ENCODE peak calls at places on chromosomes 2 and 18, in five cellular contexts. One of them, this sample, is unnamed.
A peak's percentile ranks its signal among the peaks of the same experiment; 100 is the strongest.

GRCh38 chr18:22277758-22278157 is 108.4 kb downstream of the GATA6 start:
- DNase-seq in body of pancreas: no peak
- DNase-seq in brain microvascular endothelial cell: no peak
- DNase-seq in HCT116: no peak
- DNase-seq in natural killer cell: no peak
- DNase-seq in this sample: no peak

GRCh38 chr2:20781656-20782265 is 41.1 kb downstream of the LDAH start:
- DNase-seq in brain microvascular endothelial cell: peak; percentile 11
- DNase-seq in body of pancreas: peak; percentile 15
- DNase-seq in HCT116: no peak
- DNase-seq in natural killer cell: no peak
- DNase-seq in this sample: no peak

GRCh38 chr2:70440621-70441020 is 113.0 kb downstream of the TGFA start:
- DNase-seq in body of pancreas: no peak
- DNase-seq in natural killer cell: no peak
- DNase-seq in brain microvascular endothelial cell: no peak
- DNase-seq in HCT116: no peak
- DNase-seq in this sample: no peak

GRCh38 chr2:68736086-68736485 is 1.5 kb downstream of the ARHGAP25 start:
- DNase-seq in HCT116: no peak
- DNase-seq in body of pancreas: no peak
- DNase-seq in natural killer cell: no peak
- DNase-seq in brain microvascular endothelial cell: no peak
- DNase-seq in this sample: no peak

GRCh38 chr2:191554240-191554639 is 123.7 kb upstream of the NABP1 start:
- DNase-seq in brain microvascular endothelial cell: no peak
- DNase-seq in natural killer cell: no peak
- DNase-seq in HCT116: no peak
- DNase-seq in body of pancreas: no peak
- DNase-seq in this sample: no peak

GRCh38 chr2:15334650-15335326 is 226.3 kb downstream of the NBAS start:
- DNase-seq in HCT116: no peak
- DNase-seq in body of pancreas: no peak
- DNase-seq in brain microvascular endothelial cell: peak; percentile 24
- DNase-seq in natural killer cell: no peak
- DNase-seq in this sample: no peak

GRCh38 chr2:11742317-11742701 is 4.1 kb upstream of the LPIN1 start:
- DNase-seq in HCT116: no peak
- DNase-seq in body of pancreas: no peak
- DNase-seq in natural killer cell: no peak
- DNase-seq in brain microvascular endothelial cell: no peak
- DNase-seq in this sample: no peak

GRCh38 chr2:70994055-70994444 is 623 bp downstream of the TEX261 start:
- DNase-seq in natural killer cell: no peak
- DNase-seq in body of pancreas: no peak
- DNase-seq in HCT116: no peak
- DNase-seq in brain microvascular endothelial cell: no peak
- DNase-seq in this sample: no peak

GRCh38 chr2:9617749-9618148 is 13.0 kb downstream of the YWHAQ start:
- DNase-seq in body of pancreas: no peak
- DNase-seq in HCT116: no peak
- DNase-seq in brain microvascular endothelial cell: no peak
- DNase-seq in natural killer cell: no peak
- DNase-seq in this sample: no peak

GRCh38 chr2:226647626-226648518 is 151.7 kb downstream of the IRS1 start:
- DNase-seq in natural killer cell: no peak
- DNase-seq in body of pancreas: no peak
- DNase-seq in HCT116: no peak
- DNase-seq in brain microvascular endothelial cell: peak; percentile 45
- DNase-seq in this sample: no peak

GRCh38 chr2:71798266-71799012 is 345.1 kb downstream of the DYSF start:
- DNase-seq in body of pancreas: peak; percentile 48
- DNase-seq in HCT116: peak; percentile 34
- DNase-seq in natural killer cell: no peak
- DNase-seq in brain microvascular endothelial cell: peak; percentile 9
- DNase-seq in this sample: no peak

GRCh38 chr2:95278051-95278471 is 3.8 kb downstream of the PROM2 start:
- DNase-seq in brain microvascular endothelial cell: peak; percentile 50
- DNase-seq in natural killer cell: no peak
- DNase-seq in HCT116: peak; percentile 48
- DNase-seq in body of pancreas: no peak
- DNase-seq in this sample: no peak

GRCh38 chr2:109174626-109175349 is 45.8 kb downstream of the SH3RF3 start:
- DNase-seq in HCT116: no peak
- DNase-seq in brain microvascular endothelial cell: no peak
- DNase-seq in body of pancreas: no peak
- DNase-seq in natural killer cell: no peak
- DNase-seq in this sample: no peak

GRCh38 chr2:224357098-224357901 is 44.6 kb downstream of the FAM124B start:
- DNase-seq in natural killer cell: no peak
- DNase-seq in brain microvascular endothelial cell: peak; percentile 52
- DNase-seq in body of pancreas: peak; percentile 58
- DNase-seq in HCT116: peak; percentile 44
- DNase-seq in this sample: no peak

GRCh38 chr2:47225061-47225783 is 70.1 kb upstream of the STPG4 start:
- DNase-seq in brain microvascular endothelial cell: peak; percentile 71
- DNase-seq in HCT116: peak; percentile 3
- DNase-seq in natural killer cell: no peak
- DNase-seq in body of pancreas: peak; percentile 84
- DNase-seq in this sample: no peak

GRCh38 chr2:11726384-11726783 is 20.0 kb upstream of the LPIN1 start:
- DNase-seq in body of pancreas: no peak
- DNase-seq in brain microvascular endothelial cell: no peak
- DNase-seq in natural killer cell: no peak
- DNase-seq in HCT116: no peak
- DNase-seq in this sample: no peak

GRCh38 chr2:223674998-223675609 is 72.9 kb upstream of the SCG2 start:
- DNase-seq in body of pancreas: peak; percentile 39
- DNase-seq in HCT116: peak; percentile 54
- DNase-seq in natural killer cell: no peak
- DNase-seq in brain microvascular endothelial cell: peak; percentile 56
- DNase-seq in this sample: no peak

GRCh38 chr2:165795011-165795410 is 964 bp upstream of the GALNT3 start:
- DNase-seq in body of pancreas: peak; percentile 13
- DNase-seq in HCT116: no peak
- DNase-seq in natural killer cell: no peak
- DNase-seq in brain microvascular endothelial cell: no peak
- DNase-seq in this sample: no peak

GRCh38 chr2:30253873-30254691 is 22.7 kb downstream of the LBH start:
- DNase-seq in brain microvascular endothelial cell: no peak
- DNase-seq in HCT116: no peak
- DNase-seq in body of pancreas: no peak
- DNase-seq in natural killer cell: no peak
- DNase-seq in this sample: no peak

GRCh38 chr2:120760446-120761135 is 24.9 kb downstream of the GLI2 start:
- DNase-seq in brain microvascular endothelial cell: no peak
- DNase-seq in HCT116: no peak
- DNase-seq in natural killer cell: no peak
- DNase-seq in body of pancreas: no peak
- DNase-seq in this sample: no peak

GRCh38 chr2:222561151-222561550 is 94.7 kb downstream of the FARSB start:
- DNase-seq in brain microvascular endothelial cell: no peak
- DNase-seq in HCT116: no peak
- DNase-seq in body of pancreas: no peak
- DNase-seq in natural killer cell: no peak
- DNase-seq in this sample: no peak

GRCh38 chr18:39168723-39169122 is 1603.1 kb upstream of the CELF4 start:
- DNase-seq in body of pancreas: no peak
- DNase-seq in natural killer cell: no peak
- DNase-seq in HCT116: no peak
- DNase-seq in brain microvascular endothelial cell: no peak
- DNase-seq in this sample: no peak

GRCh38 chr2:168550670-168551069 is 94.6 kb downstream of the CERS6 start:
- DNase-seq in natural killer cell: no peak
- DNase-seq in brain microvascular endothelial cell: no peak
- DNase-seq in HCT116: no peak
- DNase-seq in body of pancreas: peak; percentile 13
- DNase-seq in this sample: no peak

GRCh38 chr18:1846640-1847039 is 724.7 kb downstream of the METTL4 start:
- DNase-seq in body of pancreas: no peak
- DNase-seq in HCT116: no peak
- DNase-seq in natural killer cell: no peak
- DNase-seq in brain microvascular endothelial cell: peak; percentile 8
- DNase-seq in this sample: no peak

GRCh38 chr2:171391532-171391931 is 42.3 kb downstream of the METTL8 start:
- DNase-seq in natural killer cell: no peak
- DNase-seq in HCT116: no peak
- DNase-seq in body of pancreas: no peak
- DNase-seq in brain microvascular endothelial cell: no peak
- DNase-seq in this sample: no peak

GRCh38 chr2:201144101-201145051 is 28.4 kb downstream of the CFLAR start:
- DNase-seq in natural killer cell: no peak
- DNase-seq in brain microvascular endothelial cell: no peak
- DNase-seq in body of pancreas: peak; percentile 35
- DNase-seq in HCT116: no peak
- DNase-seq in this sample: no peak

GRCh38 chr18:7856733-7857132 is 289.6 kb downstream of the PTPRM start:
- DNase-seq in natural killer cell: no peak
- DNase-seq in body of pancreas: no peak
- DNase-seq in brain microvascular endothelial cell: peak; percentile 73
- DNase-seq in HCT116: peak; percentile 13
- DNase-seq in this sample: no peak

GRCh38 chr2:110946892-110947291 is 173.8 kb upstream of the BCL2L11 start:
- DNase-seq in HCT116: no peak
- DNase-seq in brain microvascular endothelial cell: no peak
- DNase-seq in natural killer cell: no peak
- DNase-seq in body of pancreas: peak; percentile 10
- DNase-seq in this sample: no peak

GRCh38 chr2:112644155-112644932 is 1.4 kb upstream of the SLC20A1 start:
- DNase-seq in HCT116: peak; percentile 69
- DNase-seq in natural killer cell: no peak
- DNase-seq in brain microvascular endothelial cell: no peak
- DNase-seq in body of pancreas: peak; percentile 43
- DNase-seq in this sample: no peak

GRCh38 chr2:198930170-198930569 is 527.6 kb downstream of the SATB2 start:
- DNase-seq in brain microvascular endothelial cell: no peak
- DNase-seq in HCT116: no peak
- DNase-seq in body of pancreas: no peak
- DNase-seq in natural killer cell: no peak
- DNase-seq in this sample: no peak

GRCh38 chr2:105866439-105867170 is 121.9 kb downstream of the NCK2 start:
- DNase-seq in HCT116: no peak
- DNase-seq in natural killer cell: no peak
- DNase-seq in brain microvascular endothelial cell: peak; percentile 31
- DNase-seq in body of pancreas: no peak
- DNase-seq in this sample: no peak

GRCh38 chr2:119311831-119312230 is 54.8 kb downstream of the C2orf76 start:
- DNase-seq in body of pancreas: no peak
- DNase-seq in brain microvascular endothelial cell: no peak
- DNase-seq in HCT116: no peak
- DNase-seq in natural killer cell: no peak
- DNase-seq in this sample: no peak

GRCh38 chr2:119317556-119317955 is 49.1 kb downstream of the C2orf76 start:
- DNase-seq in body of pancreas: no peak
- DNase-seq in natural killer cell: no peak
- DNase-seq in brain microvascular endothelial cell: no peak
- DNase-seq in HCT116: no peak
- DNase-seq in this sample: no peak

GRCh38 chr2:119319593-119319992 is 47.0 kb downstream of the C2orf76 start:
- DNase-seq in natural killer cell: no peak
- DNase-seq in body of pancreas: peak; percentile 46
- DNase-seq in HCT116: no peak
- DNase-seq in brain microvascular endothelial cell: no peak
- DNase-seq in this sample: no peak

GRCh38 chr2:119315241-119315925 is 51.3 kb downstream of the C2orf76 start:
- DNase-seq in brain microvascular endothelial cell: no peak
- DNase-seq in body of pancreas: no peak
- DNase-seq in HCT116: no peak
- DNase-seq in natural killer cell: no peak
- DNase-seq in this sample: no peak

GRCh38 chr2:119316066-119316465 is 50.6 kb downstream of the C2orf76 start:
- DNase-seq in HCT116: no peak
- DNase-seq in body of pancreas: no peak
- DNase-seq in brain microvascular endothelial cell: no peak
- DNase-seq in natural killer cell: no peak
- DNase-seq in this sample: no peak
- TF ChIP-seq CTCF in HCT116: no peak
- TF ChIP-seq CTCF in body of pancreas: no peak
- TF ChIP-seq CTCF in brain microvascular endothelial cell: no peak
- TF ChIP-seq CTCF in natural killer cell: no peak
- TF ChIP-seq CTCF in this sample: no peak

GRCh38 chr18:33757037-33757436 is 179.0 kb downstream of the ASXL3 start:
- DNase-seq in body of pancreas: no peak
- DNase-seq in HCT116: no peak
- DNase-seq in brain microvascular endothelial cell: no peak
- DNase-seq in natural killer cell: no peak
- DNase-seq in this sample: no peak

GRCh38 chr18:33755918-33756590 is 178.0 kb downstream of the ASXL3 start:
- DNase-seq in HCT116: no peak
- DNase-seq in brain microvascular endothelial cell: peak; percentile 95
- DNase-seq in natural killer cell: no peak
- DNase-seq in body of pancreas: no peak
- DNase-seq in this sample: no peak

GRCh38 chr18:33761363-33761762 is 183.3 kb downstream of the ASXL3 start:
- DNase-seq in HCT116: no peak
- DNase-seq in natural killer cell: no peak
- DNase-seq in brain microvascular endothelial cell: peak; percentile 39
- DNase-seq in body of pancreas: peak; percentile 48
- DNase-seq in this sample: no peak
- TF ChIP-seq CTCF in HCT116: no peak
- TF ChIP-seq CTCF in natural killer cell: no peak
- TF ChIP-seq CTCF in brain microvascular endothelial cell: peak; percentile 54
- TF ChIP-seq CTCF in body of pancreas: no peak
- TF ChIP-seq CTCF in this sample: no peak

DNA sequence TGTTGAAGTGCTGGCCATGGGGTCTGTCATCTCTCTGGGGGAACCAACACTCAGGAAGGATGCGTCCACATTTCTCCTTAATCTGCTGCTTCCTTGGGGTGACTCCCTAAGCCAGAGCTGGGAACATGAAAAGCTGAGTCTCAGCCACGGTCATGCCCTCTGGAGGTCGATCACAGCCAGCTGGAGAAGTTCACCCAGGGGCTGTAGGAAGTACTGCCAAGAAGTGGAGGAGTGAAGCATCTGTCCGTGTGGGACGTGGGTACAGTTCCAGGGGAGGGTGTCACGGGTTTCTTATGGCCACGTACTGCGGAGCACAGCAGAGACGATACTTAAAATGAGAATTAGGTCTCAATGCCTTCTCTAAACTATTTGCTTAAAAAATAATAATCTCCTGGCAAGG is 42.4 kb upstream of the IGFBP2 start:
- DNase-seq in natural killer cell: no peak
- DNase-seq in body of pancreas: peak; percentile 74
- DNase-seq in brain microvascular endothelial cell: peak; percentile 32
- DNase-seq in HCT116: no peak
- DNase-seq in this sample: no peak
- TF ChIP-seq CTCF in natural killer cell: no peak
- TF ChIP-seq CTCF in body of pancreas: no peak
- TF ChIP-seq CTCF in brain microvascular endothelial cell: peak; percentile 30
- TF ChIP-seq CTCF in HCT116: no peak
- TF ChIP-seq CTCF in this sample: no peak

GRCh38 chr2:240257940-240258580 is 117.6 kb upstream of the OTOS start:
- DNase-seq in brain microvascular endothelial cell: no peak
- DNase-seq in body of pancreas: no peak
- DNase-seq in HCT116: no peak
- DNase-seq in natural killer cell: no peak
- DNase-seq in this sample: no peak
- TF ChIP-seq CTCF in brain microvascular endothelial cell: no peak
- TF ChIP-seq CTCF in body of pancreas: no peak
- TF ChIP-seq CTCF in HCT116: no peak
- TF ChIP-seq CTCF in natural killer cell: no peak
- TF ChIP-seq CTCF in this sample: no peak